ENCODE peak calls at places on chromosomes 7 and 10, in six cellular contexts. I, A, L, Z, N and T are unnamed samples.

GRCh38 chr7:7970620-7971307 is 2.2 kb downstream of the GLCCI1 start:
- DNase-seq in N (no peak), L (no peak), Z (peak), I (no peak), A (peak), T (peak)

GRCh38 chr7:135274495-135275268 is 41.0 kb downstream of the STRA8 start:
- DNase-seq in A (peak), N (no peak), Z (peak), I (no peak), L (peak), T (peak)

GRCh38 chr7:5635461-5636445 is 145.7 kb downstream of the RNF216 start:
- DNase-seq in Z (no peak), A (no peak), N (no peak), L (no peak), I (no peak), T (no peak)

GRCh38 chr10:119852277-119852676 is 20.4 kb downstream of the MCMBP start:
- DNase-seq in A (no peak), Z (no peak), I (no peak), L (no peak), N (no peak), T (no peak)

GRCh38 chr7:1810961-1811849 is 141.1 kb downstream of the ELFN1 start:
- DNase-seq in A (no peak), L (peak), Z (no peak), I (no peak), N (no peak), T (no peak)

GRCh38 chr10:62732841-62733653 is 71.5 kb upstream of the ADO start:
- DNase-seq in A (peak), Z (peak), I (no peak), L (peak), N (no peak), T (peak)

GRCh38 chr7:113774182-113774807 is 144.5 kb downstream of the PPP1R3A start:
- DNase-seq in I (no peak), A (peak), Z (peak), L (peak), N (no peak), T (peak)

GRCh38 chr10:119493155-119493554 is 49.4 kb downstream of the RGS10 start:
- DNase-seq in L (no peak), Z (no peak), A (no peak), N (no peak), I (no peak), T (no peak)

GRCh38 chr7:84251183-84251845 is 56.7 kb upstream of the SEMA3A start:
- DNase-seq in N (no peak), I (no peak), Z (peak), A (peak), L (peak), T (peak)

GRCh38 chr7:80150621-80151273 is 16.1 kb downstream of the GNAI1 start:
- DNase-seq in L (peak), A (peak), N (no peak), I (no peak), Z (peak), T (peak)

GRCh38 chr7:21414795-21415393 is 13.0 kb upstream of the SP4 start:
- DNase-seq in A (no peak), I (no peak), L (no peak), Z (no peak), N (no peak), T (no peak)

GRCh38 chr10:119871881-119872609 is 598 bp downstream of the MCMBP start:
- DNase-seq in L (peak), A (peak), N (peak), Z (no peak), I (peak), T (peak)

GRCh38 chr10:93296151-93296550 is 186.0 kb downstream of the MYOF start:
- DNase-seq in I (no peak), N (no peak), A (no peak), Z (no peak), L (no peak), T (no peak)

GRCh38 chr7:125279956-125280355 is 350.3 kb upstream of the POT1 start:
- DNase-seq in L (no peak), I (no peak), N (no peak), Z (no peak), A (no peak), T (no peak)

DNA sequence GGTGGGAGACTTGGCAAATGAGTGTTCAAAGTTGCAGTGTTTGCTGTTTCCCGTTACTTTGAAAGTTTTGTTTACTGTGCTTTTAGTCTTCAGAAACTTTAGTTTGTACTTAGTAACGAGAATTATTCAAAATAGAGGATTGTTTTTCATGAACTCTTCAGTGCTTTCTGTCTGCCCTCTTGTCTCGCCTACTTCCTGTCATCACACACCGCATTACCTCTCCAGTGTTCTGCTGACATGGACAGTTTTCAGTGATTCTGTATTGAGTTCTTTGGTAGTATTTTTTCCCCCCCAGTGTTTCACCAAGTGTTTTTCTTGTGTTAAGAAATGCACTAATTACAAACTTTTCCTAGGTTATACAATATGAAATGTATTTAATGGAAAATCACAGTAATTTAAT is 207.0 kb downstream of the MLLT10 start:
- DNase-seq in Z (no peak), N (no peak), A (no peak), I (no peak), L (no peak), T (no peak)
- H3K4me3 ChIP-seq in Z (no peak), N (no peak), A (no peak), I (no peak), L (no peak), T (no peak)

GRCh38 chr7:23012186-23012585 is 1.7 kb downstream of the HYCC1 start:
- DNase-seq in N (no peak), A (no peak), Z (no peak), I (no peak), L (no peak), T (no peak)

GRCh38 chr7:23011222-23011924 is 2.6 kb downstream of the HYCC1 start:
- DNase-seq in I (no peak), A (no peak), Z (no peak), N (no peak), L (no peak), T (no peak)

GRCh38 chr7:23013715-23014649 is at the start of gene HYCC1:
- DNase-seq in A (peak), I (peak), L (peak), N (peak), Z (peak), T (peak)

GRCh38 chr7:23012797-23013714 is 874 bp downstream of the HYCC1 start:
- DNase-seq in I (peak), A (no peak), Z (peak), N (peak), L (no peak), T (no peak)

GRCh38 chr7:23009303-23009702 is 4.6 kb downstream of the HYCC1 start:
- DNase-seq in I (no peak), N (no peak), Z (no peak), L (no peak), A (no peak), T (no peak)
- H3K4me3 ChIP-seq in I (no peak), N (no peak), Z (no peak), L (no peak), A (no peak), T (no peak)

GRCh38 chr7:50335230-50335794 is 30.8 kb downstream of the IKZF1 start:
- DNase-seq in Z (no peak), L (no peak), A (no peak), N (no peak), I (no peak), T (no peak)

GRCh38 chr7:50332241-50333176 is 28.0 kb downstream of the IKZF1 start:
- DNase-seq in L (no peak), N (no peak), I (no peak), A (no peak), Z (no peak), T (no peak)

GRCh38 chr7:50331564-50332208 is 27.2 kb downstream of the IKZF1 start:
- DNase-seq in N (no peak), A (no peak), L (no peak), Z (no peak), I (no peak), T (peak)

GRCh38 chr7:50334341-50334994 is 30.0 kb downstream of the IKZF1 start:
- DNase-seq in N (no peak), L (no peak), I (no peak), A (no peak), Z (no peak), T (no peak)

GRCh38 chr7:50333266-50333665 is 28.8 kb downstream of the IKZF1 start:
- DNase-seq in N (no peak), L (no peak), A (no peak), Z (no peak), I (no peak), T (no peak)
- H3K4me3 ChIP-seq in N (no peak), L (no peak), A (no peak), Z (no peak), I (no peak), T (no peak)

GRCh38 chr10:589961-590680 is 99.3 kb downstream of the DIP2C start:
- DNase-seq in Z (no peak), A (no peak), I (no peak), L (no peak), N (no peak), T (no peak)
- H3K4me3 ChIP-seq in Z (no peak), A (no peak), I (no peak), L (no peak), N (no peak), T (no peak)

GRCh38 chr7:44953156-44953555 is 25.7 kb downstream of the MYO1G start:
- DNase-seq in I (no peak), Z (no peak), A (no peak), N (no peak), L (no peak), T (no peak)
- H3K4me3 ChIP-seq in I (no peak), Z (no peak), A (no peak), N (no peak), L (no peak), T (no peak)

GRCh38 chr7:99086532-99086931 is 57.4 kb downstream of the SMURF1 start:
- DNase-seq in I (no peak), A (no peak), N (no peak), L (no peak), Z (no peak), T (no peak)

GRCh38 chr7:99083733-99084132 is 60.2 kb downstream of the SMURF1 start:
- DNase-seq in I (no peak), Z (no peak), A (no peak), L (no peak), N (no peak), T (no peak)

GRCh38 chr7:99089914-99090629 is 53.8 kb downstream of the SMURF1 start:
- DNase-seq in Z (no peak), I (no peak), N (no peak), L (no peak), A (no peak), T (no peak)

GRCh38 chr7:99083068-99083651 is 60.7 kb downstream of the SMURF1 start:
- DNase-seq in I (no peak), N (no peak), A (no peak), Z (peak), L (no peak), T (no peak)

DNA sequence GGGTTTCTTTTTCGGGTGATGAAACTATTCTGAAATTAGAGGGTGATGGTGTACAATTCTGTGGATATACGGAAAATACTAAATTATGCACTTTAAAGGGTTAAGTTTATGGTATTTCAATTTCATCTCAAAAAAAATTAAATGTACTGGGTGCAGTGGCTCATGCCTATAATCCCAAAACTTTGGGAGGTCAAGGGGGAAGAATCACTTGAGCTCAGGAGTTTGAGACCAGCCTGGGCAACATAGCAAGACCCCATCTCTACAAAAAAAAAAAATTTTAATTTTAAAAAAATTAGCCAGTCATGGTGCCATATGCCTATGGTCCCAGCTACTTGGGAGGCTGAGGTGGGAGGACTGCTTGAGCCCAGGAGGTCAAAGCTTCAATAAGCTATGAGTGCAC is 57.0 kb downstream of the SMURF1 start:
- DNase-seq in N (no peak), I (no peak), L (no peak), A (no peak), Z (no peak), T (no peak)
- H3K4me3 ChIP-seq in N (no peak), I (no peak), L (no peak), A (no peak), Z (no peak), T (no peak)

DNA sequence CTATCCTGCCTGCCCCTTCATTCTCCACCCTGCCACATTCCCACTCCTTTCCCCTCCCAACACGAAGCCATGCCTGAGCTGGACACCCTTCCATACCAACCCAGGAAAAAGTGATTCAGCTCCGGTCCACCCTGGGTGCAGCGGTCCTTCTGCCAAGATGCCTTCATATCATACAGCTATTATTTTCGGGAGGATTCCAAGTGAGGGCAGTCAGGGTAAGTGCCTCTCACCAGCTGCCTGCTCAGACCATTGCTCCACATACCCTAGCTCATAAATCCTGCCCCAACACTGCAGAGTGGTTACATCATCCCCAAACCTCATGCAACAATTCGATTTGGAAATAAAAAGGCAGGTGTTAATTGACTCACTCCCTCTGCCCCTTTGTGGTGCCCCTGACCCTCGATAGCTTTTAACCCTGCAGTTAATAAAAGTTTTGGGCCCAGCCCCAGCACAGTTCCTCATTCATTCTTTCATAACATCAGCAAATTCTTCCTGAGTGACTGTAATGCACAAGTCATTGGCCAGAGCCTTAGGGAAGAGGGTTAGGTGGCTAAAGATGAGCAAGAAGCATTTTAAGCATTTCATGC is 42.6 kb downstream of the ZNF503 start:
- DNase-seq in N (no peak), I (no peak), A (peak), Z (peak), L (peak), T (peak)
- H3K4me3 ChIP-seq in N (no peak), I (no peak), A (no peak), Z (no peak), L (no peak), T (no peak)

DNA sequence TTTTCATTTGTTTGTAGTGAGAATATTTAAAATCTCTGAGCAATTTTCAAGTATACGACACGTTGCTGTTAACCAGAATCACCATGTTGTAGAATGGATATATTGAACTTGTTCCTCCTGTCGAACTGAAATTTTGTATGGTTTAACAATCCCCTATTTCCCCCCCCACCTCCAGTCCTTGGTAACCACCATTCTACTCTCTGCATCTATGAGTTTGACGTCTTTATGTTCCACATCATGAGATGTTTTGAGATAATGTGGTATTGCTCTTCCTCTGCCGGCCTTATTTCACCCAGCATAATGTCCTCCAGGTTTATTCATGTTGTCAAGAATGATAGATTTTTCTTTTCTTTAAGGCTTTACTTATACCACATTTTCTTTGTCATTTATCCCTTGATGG is 17.4 kb upstream of the PRKCQ start:
- DNase-seq in Z (no peak), N (no peak), L (no peak), I (no peak), A (no peak), T (no peak)
- H3K4me3 ChIP-seq in Z (no peak), N (no peak), L (no peak), I (no peak), A (no peak), T (no peak)

DNA sequence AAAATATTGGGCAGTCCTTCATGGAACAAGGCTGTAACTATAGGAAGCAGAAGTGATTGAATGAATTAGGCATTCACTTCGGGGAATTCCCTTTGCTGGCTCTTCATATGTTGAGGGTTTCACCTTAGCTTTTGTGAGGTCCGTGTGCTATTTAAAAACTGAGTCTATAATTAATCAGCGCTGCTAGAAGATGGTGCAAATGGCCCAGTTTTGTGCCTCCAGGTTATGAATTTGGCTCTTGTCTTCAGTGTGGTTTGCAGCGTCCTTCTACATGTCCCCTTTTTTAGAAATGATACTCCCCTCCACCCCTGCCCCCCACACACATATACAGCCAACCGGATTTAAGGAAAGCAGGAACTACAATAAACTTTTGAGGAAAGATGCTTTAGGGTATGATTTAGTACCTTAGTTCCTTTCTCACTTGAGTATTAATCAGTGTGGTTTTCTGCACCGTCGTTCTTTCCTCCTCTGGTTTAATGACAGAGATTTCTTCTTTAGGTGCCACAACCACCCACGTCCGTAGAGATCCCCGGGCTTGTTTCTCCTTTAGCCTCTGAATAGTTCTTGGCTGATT is 110.6 kb upstream of the SAMD8 start:
- DNase-seq in I (no peak), N (no peak), Z (no peak), L (no peak), A (peak), T (no peak)
- H3K4me3 ChIP-seq in I (no peak), N (no peak), Z (no peak), L (no peak), A (no peak), T (no peak)

GRCh38 chr10:36171546-36171945 is 529.5 kb upstream of the FZD8 start:
- DNase-seq in Z (peak), L (peak), A (peak), I (no peak), N (no peak), T (no peak)
- H3K4me3 ChIP-seq in Z (no peak), L (no peak), A (no peak), I (no peak), N (no peak), T (no peak)